ENCODE peak calls at places on chromosomes 13 and 19, in six cellular contexts. G is GM12891, N is K562, L is H1, F is GM12878, D is HepG2. V is an unnamed sample.

GRCh38 chr19:4124638-4125037 is 716 bp upstream of the MAP2K2 start:
- DNase-seq in G (no peak), N (no peak), F (no peak), D (no peak), L (no peak), V (no peak)

GRCh38 chr19:57664269-57665127 is 4.2 kb upstream of the ZSCAN4 start:
- DNase-seq in L (no peak), G (peak; percentile 15), D (peak; percentile 39), N (peak; percentile 52), F (no peak), V (no peak)

GRCh38 chr13:19864339-19865309 is 1.2 kb upstream of the ZMYM5 start:
- DNase-seq in L (no peak), F (no peak), D (no peak), N (peak; percentile 17), G (peak; percentile 23), V (peak; percentile 35)

GRCh38 chr19:29804493-29804892 is 7.3 kb upstream of the CCNE1 start:
- DNase-seq in L (no peak), F (peak; percentile 53), D (no peak), N (no peak), G (no peak), V (peak; percentile 51)

GRCh38 chr13:90846956-90847355 is 500.5 kb upstream of the MIR17HG start:
- DNase-seq in N (no peak), L (no peak), F (no peak), D (no peak), G (no peak), V (no peak)

GRCh38 chr13:44142540-44142867 is 231.1 kb upstream of the SERP2 start:
- DNase-seq in N (no peak), F (no peak), G (no peak), L (no peak), D (no peak), V (no peak)

GRCh38 chr13:63700366-63700765 is 2284.7 kb upstream of the PCDH20 start:
- DNase-seq in G (no peak), L (no peak), F (no peak), N (no peak), D (no peak), V (no peak)

GRCh38 chr13:98892821-98893220 is 85.0 kb downstream of the DOCK9 start:
- DNase-seq in L (no peak), N (no peak), F (no peak), G (no peak), D (no peak), V (no peak)

GRCh38 chr19:40525234-40526051 is 51.2 kb upstream of the SHKBP1 start:
- DNase-seq in G (no peak), L (no peak), D (no peak), N (no peak), F (no peak), V (no peak)

GRCh38 chr19:40798223-40798996 is 581 bp upstream of the EGLN2 start:
- DNase-seq in G (peak; percentile 88), N (peak; percentile 74), L (peak; percentile 100), F (peak; percentile 97), D (peak; percentile 99), V (peak; percentile 85)

GRCh38 chr13:99656843-99657506 is 155.7 kb downstream of the TM9SF2 start:
- DNase-seq in N (no peak), D (no peak), G (no peak), F (no peak), L (no peak), V (no peak)

GRCh38 chr19:44904426-44904994 is 1.1 kb upstream of the APOE start:
- DNase-seq in D (peak; percentile 34), L (peak; percentile 54), F (no peak), G (no peak), N (peak; percentile 32), V (no peak)

GRCh38 chr13:49869514-49869913 is 66.6 kb downstream of the SPRYD7 start:
- DNase-seq in N (peak; percentile 23), G (no peak), L (peak; percentile 23), D (peak; percentile 53), F (no peak), V (no peak)

GRCh38 chr19:36772341-36773222 is at the start of gene ZNF850:
- DNase-seq in F (peak; percentile 63), G (peak; percentile 32), L (peak; percentile 68), D (peak; percentile 87), N (peak; percentile 76), V (peak; percentile 59)
- TF ChIP-seq POLR2AphosphoS5 in F (peak; percentile 83), G (peak; percentile 29), L (peak; percentile 89), D (peak; percentile 44), N (peak; percentile 44), V (peak; percentile 75)

GRCh38 chr13:113008841-113009240 is 39.8 kb downstream of the MCF2L start:
- DNase-seq in G (no peak), L (no peak), F (no peak), N (no peak), D (no peak), V (no peak)

GRCh38 chr13:113010510-113010865 is 41.5 kb downstream of the MCF2L start:
- DNase-seq in F (no peak), G (no peak), N (no peak), L (no peak), D (no peak), V (no peak)

GRCh38 chr13:113006660-113007059 is 37.6 kb downstream of the MCF2L start:
- DNase-seq in L (no peak), F (no peak), G (no peak), N (no peak), D (no peak), V (no peak)

GRCh38 chr13:113013303-113013702 is 44.3 kb downstream of the MCF2L start:
- DNase-seq in G (no peak), F (no peak), L (no peak), N (no peak), D (no peak), V (no peak)

GRCh38 chr13:113009743-113010509 is 40.9 kb downstream of the MCF2L start:
- DNase-seq in F (no peak), D (peak; percentile 98), L (no peak), N (peak; percentile 18), G (no peak), V (no peak)
- TF ChIP-seq TAF1 in F (no peak), D (no peak), L (no peak), N (no peak), G (no peak), V (no peak)

DNA sequence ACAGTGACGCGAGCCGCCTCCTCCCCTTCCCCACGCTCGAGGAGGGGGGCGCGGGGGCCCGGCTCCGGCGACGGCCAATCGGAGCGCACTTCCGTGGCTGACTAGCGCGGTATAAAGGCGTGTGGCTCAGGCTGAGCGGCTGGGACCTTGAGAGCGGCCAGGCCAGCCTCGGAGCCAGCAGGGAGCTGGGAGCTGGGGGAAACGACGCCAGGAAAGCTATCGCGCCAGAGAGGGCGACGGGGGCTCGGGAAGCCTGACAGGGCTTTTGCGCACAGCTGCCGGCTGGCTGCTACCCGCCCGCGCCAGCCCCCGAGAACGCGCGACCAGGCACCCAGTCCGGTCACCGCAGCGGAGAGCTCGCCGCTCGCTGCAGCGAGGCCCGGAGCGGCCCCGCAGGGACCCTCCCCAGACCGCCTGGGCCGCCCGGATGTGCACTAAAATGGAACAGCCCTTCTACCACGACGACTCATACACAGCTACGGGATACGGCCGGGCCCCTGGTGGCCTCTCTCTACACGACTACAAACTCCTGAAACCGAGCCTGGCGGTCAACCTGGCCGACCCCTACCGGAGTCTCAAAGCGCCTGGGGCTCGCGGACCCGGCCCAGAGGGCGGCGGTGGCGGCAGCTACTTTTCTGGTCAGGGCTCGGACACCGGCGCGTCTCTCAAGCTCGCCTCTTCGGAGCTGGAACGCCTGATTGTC is at the start of gene JUNB:
- DNase-seq in G (no peak), L (no peak), D (peak; percentile 88), F (peak; percentile 86), N (peak; percentile 80), V (peak; percentile 82)
- TF ChIP-seq POLR2A in G (peak; percentile 100), L (peak; percentile 99), D (peak; percentile 100), F (peak; percentile 100), N (peak; percentile 100), V (peak; percentile 100)

DNA sequence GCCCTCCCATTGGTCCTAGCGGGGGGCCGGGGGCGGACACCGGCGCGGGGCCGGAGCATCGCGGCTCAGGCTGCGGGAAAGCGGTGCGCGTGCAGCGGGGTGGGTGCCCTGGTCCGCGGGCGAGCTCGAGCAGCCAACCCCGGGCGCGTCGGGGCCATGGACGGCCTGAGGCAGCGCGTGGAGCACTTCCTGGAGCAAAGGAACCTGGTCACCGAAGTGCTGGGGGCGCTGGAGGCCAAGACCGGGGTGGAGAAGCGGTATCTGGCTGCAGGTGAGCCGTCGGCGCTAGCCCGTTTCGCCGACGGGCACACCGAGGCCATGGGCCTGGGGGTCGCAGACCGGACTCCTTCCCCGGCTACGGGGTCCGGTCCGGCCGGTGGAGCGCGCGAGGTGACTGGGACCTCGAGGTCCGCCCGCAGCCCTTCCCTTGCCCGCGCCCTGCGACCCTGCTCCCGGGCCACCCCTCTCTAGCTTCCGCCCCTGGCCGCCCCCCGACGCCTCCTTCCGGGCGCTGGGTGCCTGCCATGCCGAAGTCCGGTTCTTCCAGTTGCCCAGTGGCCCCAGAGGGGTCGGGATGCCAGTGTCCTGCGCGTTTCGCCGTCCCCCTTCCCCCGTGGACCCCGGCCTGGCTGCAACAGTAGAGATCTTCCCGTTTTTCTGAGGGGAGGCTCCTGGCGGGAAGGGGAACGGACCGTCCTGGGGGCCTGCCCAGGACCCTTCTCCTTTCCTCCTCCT is at the start of gene REEP6:
- DNase-seq in F (no peak), L (no peak), D (no peak), G (no peak), N (peak; percentile 49), V (no peak)
- TF ChIP-seq POLR2AphosphoS5 in F (no peak), L (peak; percentile 29), D (peak; percentile 77), G (no peak), N (peak; percentile 58), V (no peak)

GRCh38 chr19:47792616-47793015 is 11.7 kb downstream of the TPRX1 start:
- DNase-seq in L (no peak), F (no peak), G (no peak), N (no peak), D (no peak), V (no peak)

GRCh38 chr19:47794526-47794925 is 9.8 kb downstream of the TPRX1 start:
- DNase-seq in G (no peak), L (no peak), N (no peak), D (no peak), F (no peak), V (no peak)

GRCh38 chr19:47786566-47786965 is 8.1 kb downstream of the SELENOW start:
- DNase-seq in D (no peak), N (no peak), G (no peak), F (no peak), L (no peak), V (no peak)

DNA sequence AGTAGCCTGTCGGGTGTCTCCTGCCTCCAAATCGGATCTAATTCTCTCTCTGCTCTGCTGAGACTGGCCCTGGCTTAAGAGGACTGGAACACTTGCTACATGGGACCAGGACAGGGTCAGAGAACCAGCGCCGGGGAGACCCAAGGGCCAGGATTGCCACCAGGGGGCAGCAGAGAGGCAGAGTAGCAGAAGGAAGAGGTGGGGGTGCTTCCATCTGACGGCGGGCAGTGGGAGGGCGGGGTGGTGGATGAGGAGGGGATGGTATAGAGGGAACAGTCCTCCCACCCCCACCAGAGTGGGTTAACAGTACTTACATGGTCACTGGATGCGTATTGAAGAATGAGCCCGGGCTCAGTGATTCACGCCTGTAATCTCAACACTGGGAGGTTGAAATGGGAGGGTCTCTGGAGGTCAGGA is 11.9 kb downstream of the SELENOW start:
- DNase-seq in D (peak; percentile 65), N (peak; percentile 87), G (peak; percentile 70), F (no peak), L (peak; percentile 94), V (peak; percentile 61)
- TF ChIP-seq TAF1 in D (no peak), N (no peak), G (no peak), F (no peak), L (peak; percentile 56), V (no peak)

GRCh38 chr19:15684828-15685227 is 11.9 kb downstream of the CYP4F12 start:
- DNase-seq in G (no peak), F (no peak), D (no peak), L (no peak), N (peak; percentile 40), V (no peak)
- TF ChIP-seq POLR2A in G (no peak), F (no peak), D (no peak), L (no peak), N (no peak), V (no peak)

GRCh38 chr19:50794778-50795664 is 4.8 kb downstream of the ACP4 start:
- DNase-seq in G (no peak), L (no peak), N (peak; percentile 64), D (no peak), F (no peak), V (no peak)
- TF ChIP-seq POLR2AphosphoS5 in G (peak; percentile 77), L (peak; percentile 83), N (peak; percentile 37), D (no peak), F (peak; percentile 65), V (peak; percentile 87)